ENCODE peak calls at places on chromosome 22, in nine cellular contexts. Q, N, E, O, L, U, F, J and H are unnamed samples.

GRCh38 chr22:30444632-30445437 is 19.3 kb downstream of the MTFP1 start:
- DNase-seq in J (peak), E (no peak), U (peak), N (peak), F (peak), L (peak), Q (no peak), O (peak), H (peak)

GRCh38 chr22:39528681-39529486 is 3.7 kb downstream of the RPS19BP1 start:
- DNase-seq in E (peak), U (peak), N (peak), J (peak), F (peak), L (peak), Q (peak), O (peak), H (peak)

GRCh38 chr22:20218320-20218872 is 49.7 kb downstream of the RTN4R start:
- DNase-seq in E (no peak), F (no peak), L (no peak), N (no peak), U (no peak), J (no peak), Q (no peak), O (no peak), H (no peak)

GRCh38 chr22:47059076-47059475 is 296.6 kb downstream of the TBC1D22A start:
- DNase-seq in N (no peak), E (no peak), O (no peak), F (peak), Q (peak), L (no peak), J (no peak), U (no peak), H (no peak)

GRCh38 chr22:29199702-29200400 is 5.8 kb upstream of the EMID1 start:
- DNase-seq in L (no peak), U (no peak), F (no peak), Q (no peak), E (no peak), J (no peak), N (no peak), O (no peak), H (no peak)

GRCh38 chr22:33853200-33854097 is 66.8 kb downstream of the LARGE1 start:
- DNase-seq in N (peak), E (peak), O (peak), L (no peak), J (peak), U (no peak), Q (peak), F (peak), H (peak)

GRCh38 chr22:49735411-49736311 is 92.0 kb downstream of the BRD1 start:
- DNase-seq in J (no peak), O (peak), L (no peak), U (no peak), Q (no peak), N (no peak), F (no peak), E (no peak), H (no peak)

GRCh38 chr22:29171721-29172120 is 34.0 kb upstream of the EMID1 start:
- DNase-seq in Q (no peak), F (no peak), U (no peak), L (no peak), O (no peak), N (no peak), E (no peak), J (no peak), H (no peak)

GRCh38 chr22:38180841-38181452 is 683 bp downstream of the PLA2G6 start:
- DNase-seq in F (peak), O (no peak), N (no peak), L (peak), U (peak), J (no peak), Q (no peak), E (no peak), H (peak)

GRCh38 chr22:39931271-39931670 is 28.9 kb upstream of the TMA7B start:
- DNase-seq in E (no peak), L (no peak), J (no peak), Q (no peak), F (no peak), U (no peak), O (no peak), N (peak), H (no peak)

GRCh38 chr22:38177926-38178604 is 3.6 kb downstream of the PLA2G6 start:
- DNase-seq in U (no peak), Q (peak), J (peak), F (no peak), L (peak), E (peak), O (peak), N (peak), H (peak)

GRCh38 chr22:27597703-27598444 is 203.7 kb downstream of the MN1 start:
- DNase-seq in F (peak), J (peak), L (peak), N (no peak), U (no peak), Q (no peak), O (peak), E (no peak), H (peak)

GRCh38 chr22:23970816-23971482 is 3.3 kb downstream of the DDT start:
- DNase-seq in Q (peak), L (no peak), J (no peak), E (no peak), F (no peak), U (no peak), O (no peak), N (no peak), H (no peak)

GRCh38 chr22:42432020-42432596 is at the start of gene NFAM1:
- DNase-seq in J (no peak), Q (peak), N (peak), U (no peak), O (no peak), L (no peak), E (no peak), F (no peak), H (no peak)

GRCh38 chr22:47574551-47574950 is 812.1 kb downstream of the TBC1D22A start:
- DNase-seq in U (no peak), N (no peak), J (no peak), O (no peak), L (no peak), Q (no peak), E (no peak), F (no peak), H (no peak)

GRCh38 chr22:36577019-36577418 is 48.1 kb upstream of the EIF3D start:
- DNase-seq in F (no peak), J (peak), U (no peak), Q (no peak), L (peak), E (no peak), O (peak), N (no peak), H (peak)

GRCh38 chr22:37183432-37184379 is 4.3 kb downstream of the C1QTNF6 start:
- DNase-seq in F (no peak), U (no peak), N (no peak), O (no peak), E (no peak), J (no peak), Q (peak), L (no peak), H (no peak)

GRCh38 chr22:29258407-29259252 is 9.2 kb downstream of the RHBDD3 start:
- DNase-seq in Q (no peak), F (no peak), N (no peak), L (no peak), J (no peak), E (no peak), U (no peak), O (no peak), H (no peak)

GRCh38 chr22:36765131-36765942 is 10.6 kb downstream of the IFT27 start:
- DNase-seq in O (no peak), Q (no peak), F (no peak), L (no peak), E (no peak), U (no peak), N (no peak), J (no peak), H (no peak)

GRCh38 chr22:42214625-42215415 is 55.6 kb downstream of the TCF20 start:
- DNase-seq in F (no peak), E (no peak), J (no peak), Q (peak), N (no peak), L (no peak), O (no peak), U (no peak), H (no peak)

GRCh38 chr22:38503021-38503420 is 3.1 kb downstream of the DDX17 start:
- DNase-seq in L (no peak), N (no peak), F (no peak), O (no peak), U (no peak), Q (no peak), E (no peak), J (no peak), H (no peak)

GRCh38 chr22:30564766-30565118 is 9.7 kb downstream of the GAL3ST1 start:
- DNase-seq in Q (no peak), O (no peak), F (no peak), J (no peak), E (no peak), U (no peak), N (no peak), L (no peak), H (no peak)

GRCh38 chr22:28951969-28952521 is 68.7 kb downstream of the ZNRF3 start:
- DNase-seq in E (no peak), U (no peak), J (no peak), L (no peak), F (no peak), N (no peak), O (peak), Q (peak), H (no peak)

GRCh38 chr22:41550952-41551491 is 6.8 kb upstream of the POLR3H start:
- DNase-seq in F (no peak), Q (no peak), E (no peak), J (no peak), O (no peak), N (no peak), L (no peak), U (no peak), H (no peak)

GRCh38 chr22:23822101-23822671 is 16.6 kb downstream of the DERL3 start:
- DNase-seq in L (no peak), Q (peak), E (no peak), J (no peak), U (no peak), F (no peak), O (no peak), N (no peak), H (no peak)

GRCh38 chr22:43253839-43254238 is 66.9 kb upstream of the TTLL12 start:
- DNase-seq in N (no peak), F (no peak), J (no peak), U (no peak), E (no peak), O (no peak), Q (no peak), L (no peak), H (no peak)

GRCh38 chr22:33000342-33001280 is 57.6 kb downstream of the SYN3 start:
- DNase-seq in O (peak), E (no peak), L (peak), Q (peak), U (peak), F (peak), J (peak), N (peak), H (peak)

GRCh38 chr22:24994070-24994763 is 41.7 kb downstream of the KIAA1671 start:
- DNase-seq in N (peak), F (no peak), J (no peak), O (no peak), Q (no peak), U (no peak), L (peak), E (no peak), H (peak)

GRCh38 chr22:30636226-30637077 is 871 bp downstream of the SLC35E4 start:
- DNase-seq in F (peak), O (no peak), L (peak), Q (peak), U (no peak), N (no peak), J (no peak), E (no peak), H (peak)

GRCh38 chr22:35985361-35985760 is 43.3 kb downstream of the RBFOX2 start:
- DNase-seq in J (no peak), E (no peak), N (no peak), Q (no peak), U (no peak), F (no peak), O (no peak), L (no peak), H (no peak)

GRCh38 chr22:48316876-48317250 is 1510.8 kb downstream of the BRD1 start:
- DNase-seq in O (no peak), J (no peak), E (no peak), L (no peak), F (no peak), N (no peak), U (no peak), Q (no peak), H (no peak)

GRCh38 chr22:31944700-31945477 is 554 bp downstream of the YWHAH start:
- DNase-seq in N (no peak), Q (peak), F (peak), J (no peak), E (no peak), L (peak), O (peak), U (peak), H (peak)

GRCh38 chr22:31739795-31740201 is 10.1 kb downstream of the PRR14L start:
- DNase-seq in E (no peak), U (no peak), N (no peak), O (peak), F (no peak), L (no peak), Q (no peak), J (no peak), H (no peak)

GRCh38 chr22:19914201-19914943 is 27.2 kb upstream of the COMT start:
- DNase-seq in F (no peak), N (no peak), U (no peak), O (no peak), Q (no peak), J (no peak), L (no peak), E (no peak), H (no peak)

GRCh38 chr22:46829140-46829891 is 66.9 kb downstream of the TBC1D22A start:
- DNase-seq in L (peak), N (no peak), U (no peak), Q (no peak), E (peak), O (peak), F (no peak), J (peak), H (peak)

GRCh38 chr22:22032906-22033802 is 50.6 kb upstream of the TOP3B start:
- DNase-seq in F (no peak), U (no peak), N (no peak), J (no peak), L (no peak), E (no peak), Q (no peak), O (no peak), H (no peak)

GRCh38 chr22:45594123-45594941 is 77.3 kb upstream of the ATXN10 start:
- DNase-seq in J (no peak), L (peak), N (no peak), E (no peak), Q (no peak), U (no peak), O (no peak), F (no peak), H (no peak)

GRCh38 chr22:28030442-28030841 is 111.4 kb upstream of the PITPNB start:
- DNase-seq in L (no peak), O (no peak), N (no peak), U (no peak), Q (no peak), F (no peak), E (no peak), J (no peak), H (no peak)

GRCh38 chr22:48891688-48892380 is 935.8 kb downstream of the BRD1 start:
- DNase-seq in U (no peak), Q (no peak), L (no peak), O (no peak), J (no peak), F (no peak), E (no peak), N (no peak), H (no peak)